ENCODE peak calls at places on chromosomes 7 and 10, in four cellular contexts. A is transverse colon, F is HepG2, O is GM12878. N is an unnamed sample.

GRCh38 chr7:45646996-45647411 is 72.8 kb downstream of the ADCY1 start:
- DNase-seq in A (no peak), F (no peak), O (no peak), N (no peak)

GRCh38 chr10:34392641-34393170 is 422.4 kb downstream of the PARD3 start:
- DNase-seq in A (no peak), F (no peak), O (no peak), N (no peak)

GRCh38 chr7:28433604-28434254 is 21.4 kb downstream of the CREB5 start:
- DNase-seq in A (no peak), F (no peak), O (no peak), N (no peak)

GRCh38 chr7:30389793-30390192 is 88.8 kb downstream of the NOD1 start:
- DNase-seq in A (no peak), F (no peak), O (no peak), N (no peak)

GRCh38 chr7:99455874-99456273 is 10.1 kb downstream of the ATP5MF start:
- DNase-seq in A (no peak), F (no peak), O (no peak), N (no peak)

GRCh38 chr7:51786284-51786683 is 469.7 kb upstream of the COBL start:
- DNase-seq in A (no peak), F (no peak), O (no peak), N (no peak)

GRCh38 chr7:51045319-51046102 is 262.8 kb upstream of the GRB10 start:
- DNase-seq in A (no peak), F (peak), O (no peak), N (no peak)

GRCh38 chr7:134639683-134640279 is 6.9 kb upstream of the BPGM start:
- DNase-seq in A (no peak), F (no peak), O (no peak), N (no peak)

GRCh38 chr10:75877877-75878276 is 446.5 kb downstream of the LRMDA start:
- DNase-seq in A (no peak), F (peak), O (no peak), N (no peak)

GRCh38 chr10:23381298-23381697 is 36.7 kb upstream of the C10orf67 start:
- DNase-seq in A (no peak), F (no peak), O (no peak), N (no peak)

GRCh38 chr7:149130572-149131198 is 4.6 kb upstream of the ZNF425 start:
- DNase-seq in A (no peak), F (no peak), O (no peak), N (no peak)

GRCh38 chr7:149126662-149127321 is 668 bp upstream of the ZNF425 start:
- DNase-seq in A (peak), F (no peak), O (no peak), N (peak)

GRCh38 chr7:149125864-149126661 is at the start of gene ZNF425:
- DNase-seq in A (peak), F (peak), O (peak), N (peak)

GRCh38 chr7:149125189-149125863 is 798 bp downstream of the ZNF425 start:
- DNase-seq in A (no peak), F (no peak), O (no peak), N (peak)
- TF ChIP-seq POLR2AphosphoS5 in A (no peak), F (no peak), O (no peak), N (no peak)

GRCh38 chr10:69976795-69977546 is 75.7 kb upstream of the MACROH2A2 start:
- DNase-seq in A (no peak), F (no peak), O (no peak), N (no peak)

GRCh38 chr10:69979177-69979576 is 73.5 kb upstream of the MACROH2A2 start:
- DNase-seq in A (no peak), F (no peak), O (no peak), N (no peak)

GRCh38 chr10:69980672-69981071 is 72.0 kb upstream of the MACROH2A2 start:
- DNase-seq in A (no peak), F (no peak), O (no peak), N (no peak)
- TF ChIP-seq EP300 in A (no peak), F (no peak), O (no peak), N (no peak)

GRCh38 chr10:133349577-133350011 is 2.4 kb downstream of the PRAP1 start:
- DNase-seq in A (no peak), F (no peak), O (no peak), N (peak)
- TF ChIP-seq POLR2A in A (no peak), F (no peak), O (peak), N (no peak)

DNA sequence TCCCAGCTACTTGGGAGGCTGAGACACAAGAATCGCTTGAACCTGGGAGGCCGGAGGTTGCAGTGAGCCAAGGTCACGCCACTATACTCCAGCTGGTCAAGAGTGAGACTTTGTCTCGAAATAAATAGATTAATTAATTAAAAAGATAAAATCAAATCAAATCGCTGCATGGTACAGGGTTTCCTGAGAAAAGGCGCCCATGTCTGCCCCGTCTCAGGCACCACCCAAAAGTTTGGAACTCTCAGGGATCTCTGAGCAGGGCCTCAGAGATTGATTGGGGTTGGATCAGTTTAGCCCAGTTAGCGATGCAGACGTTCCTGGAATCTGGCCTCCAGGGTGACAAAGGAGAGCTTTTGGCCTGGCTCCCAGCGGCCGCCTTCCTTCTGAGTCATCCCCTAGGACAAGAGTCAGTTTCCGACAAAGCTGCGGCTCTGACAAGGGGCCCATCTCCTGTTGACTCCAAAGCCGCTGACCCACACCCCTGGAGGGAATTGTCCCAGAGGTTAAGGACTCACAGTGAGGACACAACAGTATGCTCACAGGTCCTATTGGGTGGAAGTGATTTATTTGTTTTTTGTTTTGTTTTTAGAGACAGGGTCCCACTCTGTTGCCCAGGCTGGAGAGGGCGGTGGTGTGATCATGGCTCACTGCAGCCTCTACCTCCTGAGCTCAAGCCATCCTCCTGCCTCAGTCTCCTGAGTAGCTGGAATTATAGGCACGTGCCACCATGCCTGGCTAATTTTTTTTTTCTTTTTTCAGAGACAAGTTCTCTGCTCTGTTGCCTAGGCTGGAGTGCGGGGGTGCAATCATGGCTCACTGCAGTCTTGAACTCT is 6.8 kb downstream of the ORAI2 start:
- DNase-seq in A (no peak), F (peak), O (no peak), N (peak)
- TF ChIP-seq POLR2AphosphoS5 in A (no peak), F (no peak), O (no peak), N (no peak)

GRCh38 chr10:104321226-104321625 is 17.0 kb downstream of the ITPRIP start:
- DNase-seq in A (no peak), F (no peak), O (no peak), N (peak)

GRCh38 chr10:104316321-104317099 is 21.8 kb downstream of the ITPRIP start:
- DNase-seq in A (no peak), F (no peak), O (no peak), N (peak)

GRCh38 chr10:104318096-104318725 is 20.1 kb downstream of the ITPRIP start:
- DNase-seq in A (no peak), F (no peak), O (no peak), N (peak)

GRCh38 chr10:104317195-104318095 is 20.8 kb downstream of the ITPRIP start:
- DNase-seq in A (no peak), F (no peak), O (no peak), N (peak)

DNA sequence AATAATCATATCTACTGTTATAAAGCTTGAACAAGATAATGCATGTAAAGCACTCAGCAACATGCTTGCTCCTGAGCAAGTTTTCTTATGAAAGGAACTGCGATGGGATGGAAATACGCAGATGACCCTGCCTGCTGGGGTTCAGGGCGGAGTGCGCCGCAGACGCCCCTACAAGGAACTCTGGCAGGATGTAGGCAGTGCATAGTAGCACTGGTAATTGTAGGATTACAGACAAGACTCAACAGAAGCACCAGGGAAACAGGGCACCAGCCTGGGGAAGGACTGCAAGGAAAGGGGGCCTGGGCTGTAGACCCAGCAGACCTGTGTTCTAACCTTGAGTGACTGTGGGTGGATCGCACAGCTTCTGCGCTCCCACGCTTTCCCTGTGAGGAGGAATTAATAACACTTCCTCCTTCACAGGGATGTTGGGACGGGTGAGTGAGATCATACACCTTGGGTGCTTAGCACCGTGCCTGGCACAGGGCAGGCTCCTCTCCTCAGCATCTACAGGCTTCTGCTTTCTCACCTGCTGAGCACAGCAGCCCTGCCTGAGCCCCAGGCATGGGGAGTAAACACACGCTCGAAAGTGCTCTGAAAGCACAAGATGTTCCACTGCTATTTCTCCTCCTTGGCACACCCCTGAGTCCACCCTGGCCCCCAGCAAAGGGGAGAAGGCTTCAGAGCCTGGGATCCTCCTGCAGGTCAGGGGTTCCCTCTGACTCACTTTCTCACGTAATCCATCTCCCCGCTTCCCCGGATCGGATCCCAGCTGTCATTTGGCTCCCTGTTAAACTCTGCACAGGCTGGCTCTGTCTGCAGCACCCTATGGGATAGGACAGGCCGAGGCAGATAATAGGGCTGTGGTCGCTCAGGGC is 19.2 kb downstream of the ITPRIP start:
- DNase-seq in A (no peak), F (no peak), O (no peak), N (peak)
- TF ChIP-seq EP300 in A (no peak), F (no peak), O (no peak), N (no peak)

DNA sequence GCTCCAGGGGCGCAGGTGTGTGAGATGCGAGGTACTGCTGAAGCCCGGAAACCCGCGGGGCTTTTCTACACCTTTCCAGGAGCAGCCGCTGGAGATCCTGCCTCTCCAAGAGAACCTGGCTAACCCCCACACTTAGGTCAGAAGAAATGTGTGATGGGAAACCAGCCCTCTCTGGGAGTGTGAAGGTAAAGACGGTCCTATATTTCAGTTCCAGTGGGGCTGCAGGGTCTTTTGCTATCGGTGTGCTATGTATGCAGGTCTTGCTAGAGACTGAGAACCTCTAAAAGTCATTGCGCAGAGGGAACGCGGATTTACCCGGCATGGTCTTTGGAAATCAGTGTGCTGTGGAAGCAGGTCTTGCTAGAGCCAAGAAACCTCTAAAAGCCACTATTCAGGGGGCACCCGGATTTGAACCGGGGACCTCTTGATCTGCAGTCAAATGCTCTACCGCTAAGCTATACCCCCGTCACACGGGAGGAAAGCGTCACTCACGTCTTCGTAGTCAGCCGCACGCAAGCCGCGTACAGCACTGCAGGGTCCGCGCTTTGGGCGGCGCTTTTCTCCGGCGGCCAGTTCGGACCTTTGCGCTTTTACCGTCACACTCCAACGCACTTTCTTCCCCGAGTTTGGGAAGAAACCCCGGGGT is 46.0 kb downstream of the ZNF777 start:
- DNase-seq in A (peak), F (no peak), O (no peak), N (peak)
- TF ChIP-seq POLR2A in A (no peak), F (no peak), O (no peak), N (no peak)

N was measured in sigmoid colon.